ENCODE peak calls at places on chromosomes 6 and 20, in five cellular contexts. L is fibroblast of pulmonary artery, Y is PC-3, E is sigmoid colon, O is mesothelial cell of epicardium. D is an unnamed sample.

GRCh38 chr6:73739097-73739496 is 43.1 kb downstream of the CD109 start:
- DNase-seq in Y (peak), E (no peak), O (no peak), L (peak), D (no peak)

GRCh38 chr6:84137051-84137375 is 90.4 kb downstream of the CEP162 start:
- DNase-seq in L (no peak), O (no peak), E (no peak), Y (peak), D (no peak)

GRCh38 chr6:141685416-141685815 is 447.3 kb upstream of the GJE1 start:
- DNase-seq in O (no peak), E (no peak), L (peak), Y (no peak), D (no peak)

GRCh38 chr20:31593221-31594001 is 11.7 kb upstream of the ID1 start:
- DNase-seq in E (no peak), L (peak), O (no peak), Y (peak), D (no peak)

GRCh38 chr6:28137458-28138020 is 4.1 kb upstream of the ZKSCAN8 start:
- DNase-seq in E (no peak), O (no peak), Y (no peak), L (peak), D (no peak)

GRCh38 chr6:161496941-161497340 is 223.1 kb upstream of the AGPAT4 start:
- DNase-seq in O (no peak), E (no peak), L (no peak), Y (no peak), D (no peak)

GRCh38 chr6:107114872-107115694 is at the start of gene BEND3:
- DNase-seq in O (peak), E (peak), Y (peak), L (no peak), D (peak)

GRCh38 chr6:169073311-169073710 is 180.3 kb downstream of the THBS2 start:
- DNase-seq in Y (no peak), L (peak), O (no peak), E (no peak), D (no peak)

GRCh38 chr6:129567374-129567773 is 142.6 kb downstream of the ARHGAP18 start:
- DNase-seq in L (peak), Y (peak), E (no peak), O (no peak), D (no peak)

GRCh38 chr6:113881473-113881980 is 24.4 kb downstream of the MARCKS start:
- DNase-seq in L (no peak), E (no peak), O (no peak), Y (no peak), D (no peak)

GRCh38 chr6:137738197-137738596 is 128.9 kb upstream of the TNFAIP3 start:
- DNase-seq in O (no peak), E (no peak), L (peak), Y (no peak), D (no peak)

GRCh38 chr20:57399587-57400261 is 8.5 kb downstream of the RBM38 start:
- DNase-seq in Y (no peak), E (peak), O (no peak), L (no peak), D (no peak)

GRCh38 chr6:56772737-56773184 is 130.1 kb upstream of the DST start:
- DNase-seq in O (no peak), L (peak), Y (peak), E (peak), D (no peak)

GRCh38 chr20:38395165-38395564 is 40.0 kb downstream of the SNHG17 start:
- DNase-seq in E (no peak), O (no peak), Y (no peak), L (peak), D (no peak)

GRCh38 chr6:113449051-113449450 is 408.1 kb upstream of the MARCKS start:
- DNase-seq in E (no peak), Y (peak), O (no peak), L (no peak), D (no peak)

GRCh38 chr20:34971038-34971872 is 15.6 kb downstream of the MYH7B start:
- DNase-seq in E (no peak), L (no peak), O (no peak), Y (no peak), D (no peak)

GRCh38 chr20:43590036-43590391 is 723 bp upstream of the IFT52 start:
- DNase-seq in E (peak), Y (no peak), L (no peak), O (peak), D (no peak)

GRCh38 chr6:109322825-109323580 is 59.3 kb downstream of the CD164 start:
- DNase-seq in O (no peak), E (peak), L (peak), Y (no peak), D (no peak)

GRCh38 chr6:90322976-90323474 is 26.4 kb upstream of the BACH2 start:
- DNase-seq in E (no peak), Y (no peak), L (no peak), O (no peak), D (no peak)

GRCh38 chr20:21767200-21767738 is 61.8 kb downstream of the PAX1 start:
- DNase-seq in O (no peak), E (no peak), L (no peak), Y (no peak), D (no peak)

GRCh38 chr20:32628960-32629530 is 43.9 kb upstream of the NOL4L start:
- DNase-seq in Y (no peak), E (no peak), O (no peak), L (no peak), D (no peak)

GRCh38 chr6:5481024-5481423 is 219.7 kb downstream of the FARS2 start:
- DNase-seq in E (no peak), Y (no peak), L (no peak), O (no peak), D (no peak)

GRCh38 chr20:48898896-48899513 is 22.5 kb upstream of the ARFGEF2 start:
- DNase-seq in E (no peak), O (no peak), Y (no peak), L (no peak), D (no peak)

GRCh38 chr6:166343157-166343502 is 785 bp upstream of the SFT2D1 start:
- DNase-seq in O (no peak), Y (no peak), E (no peak), L (no peak), D (no peak)

GRCh38 chr20:61668771-61669503 is 396.7 kb downstream of the TAF4 start:
- DNase-seq in L (no peak), Y (no peak), E (no peak), O (no peak), D (no peak)

DNA sequence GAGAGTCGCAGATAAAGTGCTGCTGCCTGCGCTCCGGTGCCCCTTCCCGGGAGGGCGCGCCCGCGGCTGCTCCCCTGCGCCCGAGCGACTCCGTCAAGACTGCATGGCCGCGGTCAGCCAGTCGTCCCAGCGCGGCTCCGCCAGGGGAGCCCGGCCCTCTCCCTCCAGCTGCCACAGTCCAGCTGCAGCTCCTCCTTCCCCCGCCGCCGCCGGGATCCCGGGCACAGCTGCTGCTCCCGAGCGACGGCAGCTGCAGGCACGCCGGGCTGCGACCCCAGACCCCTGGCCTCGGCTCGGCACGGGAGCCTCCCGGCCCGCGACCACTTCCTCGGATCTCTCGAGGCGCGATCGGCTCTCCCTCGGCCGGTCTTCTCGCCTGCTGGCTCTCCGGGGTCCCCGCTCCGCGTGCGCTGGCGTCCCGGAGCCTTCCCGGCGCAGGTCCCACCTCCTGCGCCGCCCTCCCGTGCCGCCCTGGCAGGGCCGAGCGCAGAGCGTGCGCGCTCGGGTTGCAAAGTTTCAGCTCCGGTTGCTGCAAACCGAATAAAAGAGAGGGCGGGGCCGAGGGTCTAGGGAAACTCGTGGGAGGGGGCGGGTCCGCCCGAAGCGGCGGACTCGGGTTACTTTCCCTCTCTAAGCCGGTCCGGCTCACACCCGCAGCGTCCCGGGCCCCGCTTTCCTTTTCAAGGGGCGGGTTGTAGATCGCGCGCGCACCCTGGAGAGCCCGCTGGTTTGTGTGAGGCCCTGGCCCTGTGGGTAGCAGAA is at the start of gene CNKSR3:
- DNase-seq in L (peak), Y (peak), O (peak), E (peak), D (no peak)
- TF ChIP-seq CTCF in L (no peak), Y (no peak), O (no peak), E (no peak), D (no peak)

GRCh38 chr6:149833651-149834050 is 30.5 kb downstream of the LRP11 start:
- DNase-seq in L (no peak), O (no peak), Y (no peak), E (no peak), D (no peak)
- TF ChIP-seq CTCF in L (no peak), O (no peak), Y (no peak), E (no peak), D (no peak)

DNA sequence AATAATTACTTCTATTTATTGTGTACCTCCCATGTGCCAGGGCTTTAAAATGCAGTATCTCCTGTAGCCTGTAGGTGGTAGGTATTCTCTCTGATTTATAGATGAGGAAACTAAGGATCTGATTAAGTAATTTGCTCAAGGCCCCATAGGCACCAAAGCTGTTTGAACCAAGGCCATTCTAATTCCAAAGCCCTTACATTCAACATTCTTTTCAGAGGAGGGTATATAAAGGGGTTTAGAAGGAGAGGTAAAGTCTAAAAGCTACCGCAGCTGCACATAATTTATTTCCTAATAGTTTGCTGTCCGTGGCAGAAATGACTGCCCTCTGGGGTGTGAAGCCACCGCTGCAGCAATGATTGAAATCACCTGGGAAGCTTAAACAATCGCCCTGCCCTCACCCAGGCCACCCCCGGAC is 95.0 kb upstream of the FAM8A1 start:
- DNase-seq in O (no peak), E (no peak), Y (peak), L (peak), D (no peak)
- TF ChIP-seq CTCF in O (no peak), E (peak), Y (peak), L (peak), D (no peak)

DNA sequence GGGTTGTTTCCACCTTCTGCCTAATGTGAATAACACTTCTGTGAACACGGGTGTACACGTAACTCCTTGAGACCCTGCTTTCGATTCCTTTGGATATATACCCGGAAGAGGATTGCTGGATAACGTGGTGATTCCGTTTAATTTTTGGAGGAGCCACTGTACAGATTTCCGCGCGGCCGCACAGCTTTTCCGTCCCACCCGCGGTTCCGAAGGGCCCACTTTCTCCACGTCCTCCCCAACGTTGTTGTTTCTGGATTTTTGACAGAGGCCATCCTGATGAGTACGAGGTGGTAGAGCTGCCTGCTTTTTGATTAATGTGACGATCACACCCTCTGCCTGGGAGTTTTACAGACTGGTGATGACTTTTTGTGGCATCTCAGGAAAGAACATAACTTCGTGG is 114.0 kb downstream of the MYLK4 start:
- DNase-seq in O (no peak), L (no peak), E (no peak), Y (no peak), D (no peak)
- TF ChIP-seq CTCF in O (no peak), L (no peak), E (no peak), Y (no peak), D (no peak)

DNA sequence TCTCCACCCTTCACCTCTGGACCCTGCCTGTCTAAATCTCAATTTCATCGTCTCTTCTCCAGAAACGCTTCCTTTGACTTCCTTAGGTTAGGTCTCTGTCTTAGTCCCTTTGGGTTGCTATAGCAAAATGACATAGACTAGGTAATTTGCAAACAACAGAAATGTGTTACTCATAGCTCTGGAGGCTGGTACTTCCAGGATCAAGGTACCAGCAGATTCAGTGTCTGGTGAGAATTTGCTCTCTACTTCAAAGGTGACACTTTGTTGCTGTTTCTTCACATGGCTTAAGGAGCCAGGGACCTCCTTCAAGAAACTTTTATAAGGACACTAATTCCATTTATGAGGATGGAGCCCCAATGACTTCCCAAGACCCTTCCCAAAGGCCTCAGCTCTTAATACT is 145.1 kb upstream of the IMPG1 start:
- DNase-seq in O (no peak), E (no peak), L (no peak), Y (no peak), D (no peak)
- TF ChIP-seq CTCF in O (no peak), E (no peak), L (no peak), Y (no peak), D (no peak)

DNA sequence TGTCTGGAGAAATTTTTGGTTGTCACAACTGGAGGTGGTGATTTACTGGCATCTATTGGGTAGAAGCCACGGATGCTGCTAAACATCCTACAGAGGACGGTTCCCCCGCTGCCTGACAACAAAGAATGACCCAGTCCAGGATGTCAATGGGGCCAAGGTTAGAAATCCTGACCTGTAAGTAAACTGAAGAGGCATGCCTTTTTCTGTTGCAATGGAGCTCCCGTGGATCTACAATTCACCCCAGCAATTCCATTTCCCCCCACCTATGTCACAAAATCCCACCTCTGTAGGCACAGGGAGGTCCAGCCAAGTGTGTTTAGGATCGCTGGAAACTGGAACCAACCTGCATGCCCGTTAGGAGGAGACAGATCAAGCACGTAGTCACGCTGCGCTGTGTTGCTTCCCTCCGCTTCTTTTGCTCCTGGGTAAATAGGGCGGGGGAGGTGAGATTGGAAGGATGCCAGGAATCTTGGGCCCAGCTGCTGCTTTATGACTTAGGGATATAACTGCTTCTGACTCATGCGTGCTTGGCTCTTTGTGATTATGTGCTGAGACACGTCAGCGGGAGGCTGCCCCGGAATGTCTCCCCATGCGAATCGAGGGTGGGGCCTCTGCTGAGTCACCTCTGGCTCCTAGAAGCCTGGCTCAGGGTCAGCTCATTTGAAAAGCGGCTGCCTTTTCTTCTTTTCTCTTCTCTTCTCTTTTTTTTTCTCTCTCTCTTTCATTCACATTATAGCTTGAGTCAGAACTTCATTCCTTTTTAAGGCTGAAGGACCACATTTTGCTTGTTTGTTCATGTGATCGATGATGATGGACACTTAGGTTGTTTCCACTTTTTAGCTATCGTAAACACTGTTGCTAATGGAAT is 12.4 kb upstream of the PEDS1 start:
- DNase-seq in Y (peak), O (peak), L (peak), E (peak), D (peak)
- TF ChIP-seq CTCF in Y (peak), O (no peak), L (no peak), E (no peak), D (no peak)